ENCODE peak calls at places on chromosomes 3 and 15, in six cellular contexts. T, G, Z, K, L and U are unnamed samples.
A peak's percentile ranks its signal among the peaks of the same experiment; 100 is the strongest.

GRCh38 chr3:41508063-41508696 is 308.9 kb downstream of the CTNNB1 start:
- DNase-seq in T (no peak), G (no peak), Z (no peak), K (peak; percentile 38), L (no peak), U (no peak)

GRCh38 chr3:139299261-139300132 is 44.3 kb upstream of the MRPS22 start:
- DNase-seq in T (no peak), G (no peak), Z (peak; percentile 74), K (peak; percentile 61), L (peak; percentile 37), U (no peak)

GRCh38 chr15:68816795-68817303 is 3.8 kb downstream of the ANP32A start:
- DNase-seq in T (no peak), G (no peak), Z (peak; percentile 21), K (peak; percentile 31), L (no peak), U (no peak)

GRCh38 chr3:4162132-4162531 is 141.0 kb upstream of the SETMAR start:
- DNase-seq in T (no peak), G (no peak), Z (no peak), K (no peak), L (peak; percentile 33), U (no peak)

GRCh38 chr15:57662802-57663201 is 43.7 kb upstream of the POLR2M start:
- DNase-seq in T (no peak), G (no peak), Z (no peak), K (no peak), L (no peak), U (no peak)

GRCh38 chr15:52183562-52184173 is 7.5 kb downstream of the GNB5 start:
- DNase-seq in T (no peak), G (no peak), Z (peak; percentile 34), K (peak; percentile 47), L (peak; percentile 34), U (peak; percentile 57)

GRCh38 chr15:64144565-64145281 is 6.8 kb upstream of the SNX22 start:
- DNase-seq in T (no peak), G (peak; percentile 79), Z (no peak), K (no peak), L (no peak), U (no peak)

GRCh38 chr15:40252438-40253178 is 13.7 kb downstream of the PAK6 start:
- DNase-seq in T (no peak), G (no peak), Z (peak; percentile 33), K (no peak), L (peak; percentile 70), U (no peak)

GRCh38 chr3:158659454-158660237 is 12.8 kb downstream of the LXN start:
- DNase-seq in T (no peak), G (no peak), Z (peak; percentile 23), K (peak; percentile 73), L (peak; percentile 43), U (no peak)

GRCh38 chr15:80856809-80857377 is 77.7 kb downstream of the CEMIP start:
- DNase-seq in T (no peak), G (no peak), Z (peak; percentile 44), K (peak; percentile 60), L (peak; percentile 70), U (no peak)

GRCh38 chr3:165903885-165904284 is 66.7 kb upstream of the BCHE start:
- DNase-seq in T (no peak), G (no peak), Z (no peak), K (peak; percentile 0), L (no peak), U (no peak)

GRCh38 chr3:135513106-135514063 is 452.1 kb upstream of the PPP2R3A start:
- DNase-seq in T (no peak), G (no peak), Z (no peak), K (peak; percentile 67), L (no peak), U (peak; percentile 80)

GRCh38 chr15:62444104-62445027 is 279.3 kb upstream of the C2CD4B start:
- DNase-seq in T (no peak), G (no peak), Z (no peak), K (no peak), L (no peak), U (no peak)

GRCh38 chr3:101310580-101311375 is 9.6 kb downstream of the IMPG2 start:
- DNase-seq in T (no peak), G (no peak), Z (no peak), K (no peak), L (no peak), U (no peak)

GRCh38 chr3:14631687-14632444 is 19.7 kb upstream of the CCDC174 start:
- DNase-seq in T (no peak), G (no peak), Z (no peak), K (no peak), L (no peak), U (no peak)

GRCh38 chr3:14633417-14633816 is 18.1 kb upstream of the CCDC174 start:
- DNase-seq in T (no peak), G (no peak), Z (no peak), K (no peak), L (no peak), U (no peak)

GRCh38 chr3:14632445-14632930 is 19.1 kb upstream of the CCDC174 start:
- DNase-seq in T (no peak), G (no peak), Z (no peak), K (no peak), L (no peak), U (no peak)

GRCh38 chr3:14634763-14635400 is 16.7 kb upstream of the CCDC174 start:
- DNase-seq in T (no peak), G (no peak), Z (no peak), K (peak; percentile 13), L (no peak), U (no peak)

GRCh38 chr3:14633819-14634424 is 17.6 kb upstream of the CCDC174 start:
- DNase-seq in T (no peak), G (peak; percentile 17), Z (no peak), K (peak; percentile 83), L (peak; percentile 74), U (no peak)
- TF ChIP-seq EP300 in T (no peak), G (no peak), Z (no peak), K (no peak), L (no peak), U (no peak)

GRCh38 chr3:121064121-121064520 is 156.1 kb downstream of the STXBP5L start:
- DNase-seq in T (no peak), G (no peak), Z (no peak), K (peak; percentile 19), L (no peak), U (no peak)
- TF ChIP-seq EP300 in T (no peak), G (no peak), Z (no peak), K (no peak), L (no peak), U (no peak)

DNA sequence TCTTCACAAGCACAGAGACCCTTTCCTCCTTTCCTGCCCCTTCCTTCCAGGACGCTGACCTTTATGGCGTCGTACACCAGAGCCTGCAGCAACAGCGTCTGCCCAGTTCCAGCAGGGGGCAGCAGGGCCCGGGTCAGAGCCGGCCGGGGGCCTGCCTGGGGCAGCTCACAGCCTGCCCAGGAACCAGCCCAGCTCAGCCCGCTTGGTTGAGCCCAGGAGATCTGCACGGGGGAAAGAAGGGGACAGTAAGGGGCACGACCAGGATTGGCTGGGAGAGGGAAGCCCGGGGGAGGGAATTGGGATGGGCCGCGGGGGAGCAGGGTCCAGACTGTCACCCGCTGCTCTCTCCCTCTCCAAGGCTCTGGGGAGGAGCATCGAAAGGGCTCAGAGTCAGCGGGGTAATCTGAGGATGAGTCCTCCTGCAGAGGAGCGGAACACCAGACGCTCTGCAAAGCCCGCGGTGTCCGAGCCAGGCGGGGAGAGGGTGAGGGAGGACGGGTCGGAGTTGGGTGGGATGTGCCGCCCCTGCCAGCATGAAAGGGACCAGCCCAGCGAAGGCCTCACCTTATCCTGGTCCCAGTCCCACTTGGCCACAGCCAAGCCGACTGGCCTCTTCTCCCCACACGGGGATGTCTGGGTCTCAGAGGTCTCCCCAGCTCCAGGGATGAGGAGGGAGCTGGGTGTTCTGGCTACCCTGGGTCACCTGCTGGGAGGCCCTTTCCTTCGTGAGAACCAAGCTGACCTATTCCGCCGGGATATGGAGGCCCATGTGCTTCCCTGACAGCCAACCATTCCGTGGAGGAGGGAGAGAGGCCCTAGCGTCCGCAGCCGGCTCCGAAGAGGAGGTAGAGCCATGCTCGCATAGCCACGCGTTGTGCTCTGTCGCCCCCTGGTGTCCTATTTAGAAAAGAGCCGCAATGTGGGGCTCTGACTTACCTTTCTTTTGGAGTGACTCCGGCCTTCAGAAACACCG is 7.4 kb upstream of the IGDCC3 start:
- DNase-seq in T (peak; percentile 76), G (no peak), Z (peak; percentile 86), K (peak; percentile 89), L (peak; percentile 89), U (peak; percentile 97)
- TF ChIP-seq EP300 in T (no peak), G (no peak), Z (no peak), K (no peak), L (no peak), U (no peak)

DNA sequence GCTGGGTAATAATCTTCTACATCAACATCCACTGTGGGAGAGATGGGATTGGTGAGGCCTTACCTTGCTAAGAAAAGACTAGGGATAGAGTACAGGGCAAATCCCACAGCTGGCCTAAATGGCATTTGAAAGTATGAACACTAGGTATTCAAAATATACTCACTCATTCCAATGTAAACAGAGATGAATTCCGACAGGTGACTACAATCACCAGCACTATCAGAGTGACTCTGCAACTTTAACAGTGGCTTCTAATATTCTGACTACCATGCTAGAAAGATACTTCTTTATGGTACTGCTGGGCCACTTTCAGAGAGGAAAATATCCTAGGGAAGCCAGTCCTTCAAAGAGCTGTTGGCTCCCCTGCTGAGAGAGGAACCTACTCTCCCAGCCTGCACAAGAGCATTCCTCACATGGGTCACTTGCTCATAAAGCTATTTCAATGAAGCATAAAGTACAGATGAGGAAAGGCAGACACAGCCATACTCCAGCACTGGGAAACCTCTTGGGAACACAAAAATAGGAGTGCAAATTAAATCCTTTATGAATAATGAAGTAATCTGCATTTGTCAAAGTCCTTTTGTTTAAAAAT is 21.5 kb upstream of the MAN2C1 start:
- DNase-seq in T (no peak), G (no peak), Z (no peak), K (peak; percentile 60), L (no peak), U (no peak)
- TF ChIP-seq EP300 in T (no peak), G (no peak), Z (no peak), K (no peak), L (no peak), U (no peak)

DNA sequence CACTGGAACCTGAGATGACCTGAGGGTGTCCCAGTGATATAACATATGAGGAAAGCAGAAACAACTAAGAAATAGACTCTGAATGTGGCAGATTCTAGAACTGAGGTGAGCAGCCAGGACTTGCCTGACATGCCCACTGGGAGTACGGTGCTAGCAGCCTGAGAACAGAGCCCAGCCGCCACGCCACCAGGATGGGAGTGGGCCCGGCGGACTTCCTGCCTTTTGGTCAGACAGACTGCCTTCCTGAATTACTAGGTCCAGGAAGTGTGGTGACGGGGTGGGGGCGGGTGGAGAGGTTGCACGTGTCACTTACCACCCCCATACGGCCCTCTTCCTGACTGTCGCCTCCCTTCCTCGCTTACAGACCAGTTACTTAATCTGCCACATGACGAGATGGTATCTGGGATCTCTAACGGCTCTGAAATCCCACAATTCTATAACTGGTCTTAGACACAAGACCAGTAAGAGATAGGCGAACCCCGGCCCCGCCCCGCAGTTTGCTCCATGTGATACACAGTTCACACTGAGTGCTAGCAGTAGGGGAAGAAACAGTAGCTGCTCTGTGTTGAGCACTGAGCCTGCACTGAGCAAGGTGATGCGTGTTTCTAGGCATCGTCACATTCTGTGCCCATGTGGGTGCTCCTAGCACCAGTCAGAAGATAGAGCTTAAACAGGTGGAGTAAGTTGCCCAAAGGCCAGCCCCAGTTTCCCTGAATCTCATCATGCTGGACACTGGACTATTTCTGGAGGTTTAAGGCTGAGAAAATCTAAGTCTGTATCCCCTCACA is 95.7 kb downstream of the CPN2 start:
- DNase-seq in T (no peak), G (peak; percentile 11), Z (no peak), K (no peak), L (peak; percentile 48), U (peak; percentile 96)
- TF ChIP-seq EP300 in T (no peak), G (no peak), Z (no peak), K (no peak), L (no peak), U (no peak)